ENCODE peak calls at places on chromosomes 11 and 22, in ten cellular contexts. One of them, this sample, is unnamed.

GRCh38 chr11:43393765-43394355 is 35.1 kb downstream of the TTC17 start:
- DNase-seq in T1000: no peak
- DNase-seq in NB4: no peak
- DNase-seq in fibroblast of villous mesenchyme: peak; percentile 10
- DNase-seq in A172: no peak
- DNase-seq in T-cell: no peak
- DNase-seq in foreskin fibroblast: no peak
- DNase-seq in Calu3: no peak
- DNase-seq in frontal cortex: no peak
- DNase-seq in GOT3: no peak
- DNase-seq in this sample: no peak

GRCh38 chr11:87398913-87399312 is 361.2 kb downstream of the TMEM135 start:
- DNase-seq in T1000: no peak
- DNase-seq in NB4: no peak
- DNase-seq in fibroblast of villous mesenchyme: no peak
- DNase-seq in A172: no peak
- DNase-seq in T-cell: no peak
- DNase-seq in foreskin fibroblast: peak; percentile 2
- DNase-seq in Calu3: no peak
- DNase-seq in frontal cortex: no peak
- DNase-seq in GOT3: no peak
- DNase-seq in this sample: no peak

GRCh38 chr11:75386912-75387311 is 12.4 kb upstream of the RPS3 start:
- DNase-seq in T1000: no peak
- DNase-seq in NB4: no peak
- DNase-seq in fibroblast of villous mesenchyme: no peak
- DNase-seq in A172: peak; percentile 87
- DNase-seq in T-cell: no peak
- DNase-seq in foreskin fibroblast: no peak
- DNase-seq in Calu3: no peak
- DNase-seq in frontal cortex: no peak
- DNase-seq in GOT3: no peak
- DNase-seq in this sample: no peak

GRCh38 chr11:11849127-11849746 is 7.5 kb downstream of the USP47 start:
- DNase-seq in T1000: no peak
- DNase-seq in NB4: peak; percentile 81
- DNase-seq in fibroblast of villous mesenchyme: peak; percentile 76
- DNase-seq in A172: peak; percentile 73
- DNase-seq in T-cell: peak; percentile 59
- DNase-seq in foreskin fibroblast: peak; percentile 56
- DNase-seq in Calu3: peak; percentile 77
- DNase-seq in frontal cortex: no peak
- DNase-seq in GOT3: no peak
- DNase-seq in this sample: peak; percentile 17

GRCh38 chr22:26709617-26710390 is 52.4 kb downstream of the MIAT start:
- DNase-seq in T1000: no peak
- DNase-seq in NB4: no peak
- DNase-seq in fibroblast of villous mesenchyme: peak; percentile 72
- DNase-seq in A172: peak; percentile 10
- DNase-seq in T-cell: no peak
- DNase-seq in foreskin fibroblast: peak; percentile 71
- DNase-seq in Calu3: no peak
- DNase-seq in frontal cortex: no peak
- DNase-seq in GOT3: no peak
- DNase-seq in this sample: no peak

GRCh38 chr11:73201888-73202810 is 15.9 kb upstream of the P2RY2 start:
- DNase-seq in T1000: no peak
- DNase-seq in NB4: peak; percentile 50
- DNase-seq in fibroblast of villous mesenchyme: no peak
- DNase-seq in A172: no peak
- DNase-seq in T-cell: no peak
- DNase-seq in foreskin fibroblast: no peak
- DNase-seq in Calu3: no peak
- DNase-seq in frontal cortex: no peak
- DNase-seq in GOT3: no peak
- DNase-seq in this sample: no peak

GRCh38 chr11:73206751-73207280 is 11.3 kb upstream of the P2RY2 start:
- DNase-seq in T1000: no peak
- DNase-seq in NB4: no peak
- DNase-seq in fibroblast of villous mesenchyme: peak; percentile 3
- DNase-seq in A172: peak; percentile 46
- DNase-seq in T-cell: no peak
- DNase-seq in foreskin fibroblast: no peak
- DNase-seq in Calu3: no peak
- DNase-seq in frontal cortex: no peak
- DNase-seq in GOT3: no peak
- DNase-seq in this sample: no peak

GRCh38 chr11:22711212-22711770 is 44.9 kb downstream of the GAS2 start:
- DNase-seq in T1000: no peak
- DNase-seq in NB4: no peak
- DNase-seq in fibroblast of villous mesenchyme: no peak
- DNase-seq in A172: no peak
- DNase-seq in T-cell: no peak
- DNase-seq in foreskin fibroblast: no peak
- DNase-seq in Calu3: no peak
- DNase-seq in frontal cortex: no peak
- DNase-seq in GOT3: no peak
- DNase-seq in this sample: no peak

GRCh38 chr22:41341990-41342389 is 39.8 kb upstream of the TEF start:
- DNase-seq in T1000: no peak
- DNase-seq in NB4: no peak
- DNase-seq in fibroblast of villous mesenchyme: no peak
- DNase-seq in A172: peak; percentile 10
- DNase-seq in T-cell: no peak
- DNase-seq in foreskin fibroblast: no peak
- DNase-seq in Calu3: no peak
- DNase-seq in frontal cortex: no peak
- DNase-seq in GOT3: no peak
- DNase-seq in this sample: no peak

GRCh38 chr22:25582946-25583345 is 18.5 kb downstream of the GRK3 start:
- DNase-seq in T1000: no peak
- DNase-seq in NB4: no peak
- DNase-seq in fibroblast of villous mesenchyme: no peak
- DNase-seq in A172: peak; percentile 4
- DNase-seq in T-cell: no peak
- DNase-seq in foreskin fibroblast: peak; percentile 50
- DNase-seq in Calu3: no peak
- DNase-seq in frontal cortex: no peak
- DNase-seq in GOT3: no peak
- DNase-seq in this sample: no peak

GRCh38 chr11:82701847-82702520 is 31.7 kb downstream of the FAM181B start:
- DNase-seq in T1000: no peak
- DNase-seq in NB4: peak; percentile 65
- DNase-seq in fibroblast of villous mesenchyme: peak; percentile 42
- DNase-seq in A172: peak; percentile 25
- DNase-seq in T-cell: no peak
- DNase-seq in foreskin fibroblast: no peak
- DNase-seq in Calu3: peak; percentile 10
- DNase-seq in frontal cortex: no peak
- DNase-seq in GOT3: no peak
- DNase-seq in this sample: no peak

GRCh38 chr11:6635082-6635932 is 16.1 kb upstream of the TPP1 start:
- DNase-seq in T1000: no peak
- DNase-seq in NB4: peak; percentile 93
- DNase-seq in fibroblast of villous mesenchyme: peak; percentile 81
- DNase-seq in A172: peak; percentile 35
- DNase-seq in T-cell: no peak
- DNase-seq in foreskin fibroblast: peak; percentile 92
- DNase-seq in Calu3: no peak
- DNase-seq in frontal cortex: peak; percentile 62
- DNase-seq in GOT3: no peak
- DNase-seq in this sample: peak; percentile 61

This sample was measured in substantia nigra.